ENCODE peak calls at places on chromosome 7, in five cellular contexts. One of them, this sample, is unnamed.
A peak's percentile ranks its signal among the peaks of the same experiment; 100 is the strongest.

GRCh38 chr7:50367570-50367969 is 63.1 kb downstream of the IKZF1 start:
- DNase-seq in GM12878: no peak
- DNase-seq in HCT116: no peak
- DNase-seq in SK-N-SH: no peak
- DNase-seq in GM23338: no peak
- DNase-seq in this sample: no peak

GRCh38 chr7:30744075-30744417 is 7.9 kb upstream of the INMT start:
- DNase-seq in GM23338: no peak
- DNase-seq in GM12878: no peak
- DNase-seq in HCT116: no peak
- DNase-seq in SK-N-SH: no peak
- DNase-seq in this sample: no peak

GRCh38 chr7:3120513-3120912 is 76.8 kb upstream of the CARD11 start:
- DNase-seq in GM23338: no peak
- DNase-seq in SK-N-SH: no peak
- DNase-seq in GM12878: no peak
- DNase-seq in HCT116: no peak
- DNase-seq in this sample: no peak

GRCh38 chr7:113608786-113609185 is 310.0 kb downstream of the PPP1R3A start:
- DNase-seq in SK-N-SH: no peak
- DNase-seq in GM23338: no peak
- DNase-seq in GM12878: no peak
- DNase-seq in HCT116: no peak
- DNase-seq in this sample: no peak

GRCh38 chr7:18995811-18996400 is 121.5 kb downstream of the TWIST1 start:
- DNase-seq in SK-N-SH: peak; percentile 76
- DNase-seq in GM12878: no peak
- DNase-seq in GM23338: no peak
- DNase-seq in HCT116: no peak
- DNase-seq in this sample: no peak

GRCh38 chr7:2315787-2316186 is 1.5 kb upstream of the SNX8 start:
- DNase-seq in HCT116: no peak
- DNase-seq in SK-N-SH: no peak
- DNase-seq in GM12878: no peak
- DNase-seq in GM23338: no peak
- DNase-seq in this sample: no peak

GRCh38 chr7:113730309-113730955 is 188.4 kb downstream of the PPP1R3A start:
- DNase-seq in GM12878: no peak
- DNase-seq in HCT116: no peak
- DNase-seq in GM23338: no peak
- DNase-seq in SK-N-SH: no peak
- DNase-seq in this sample: peak; percentile 34

GRCh38 chr7:477626-478220 is 41.9 kb downstream of the PDGFA start:
- DNase-seq in SK-N-SH: no peak
- DNase-seq in HCT116: no peak
- DNase-seq in GM12878: no peak
- DNase-seq in GM23338: no peak
- DNase-seq in this sample: no peak

GRCh38 chr7:18457832-18458231 is 37.7 kb upstream of the HDAC9 start:
- DNase-seq in GM23338: no peak
- DNase-seq in SK-N-SH: no peak
- DNase-seq in GM12878: no peak
- DNase-seq in HCT116: no peak
- DNase-seq in this sample: no peak

GRCh38 chr7:91201731-91202130 is 62.5 kb upstream of the FZD1 start:
- DNase-seq in GM12878: no peak
- DNase-seq in GM23338: no peak
- DNase-seq in SK-N-SH: peak; percentile 16
- DNase-seq in HCT116: no peak
- DNase-seq in this sample: no peak

GRCh38 chr7:91228927-91229326 is 35.3 kb upstream of the FZD1 start:
- DNase-seq in GM23338: no peak
- DNase-seq in GM12878: no peak
- DNase-seq in SK-N-SH: no peak
- DNase-seq in HCT116: no peak
- DNase-seq in this sample: no peak

GRCh38 chr7:136528329-136528728 is 340.1 kb upstream of the CHRM2 start:
- DNase-seq in GM23338: no peak
- DNase-seq in SK-N-SH: no peak
- DNase-seq in GM12878: no peak
- DNase-seq in HCT116: no peak
- DNase-seq in this sample: no peak

GRCh38 chr7:47576909-47577255 is 5.0 kb downstream of the TNS3 start:
- DNase-seq in HCT116: no peak
- DNase-seq in GM12878: no peak
- DNase-seq in SK-N-SH: no peak
- DNase-seq in GM23338: no peak
- DNase-seq in this sample: no peak
- H3K4me1 ChIP-seq in HCT116: peaks cover 60% of the 10 kb centered on the region
- H3K4me1 ChIP-seq in GM12878: peaks cover 25% of the 10 kb centered on the region
- H3K4me1 ChIP-seq in SK-N-SH: peaks cover 50% of the 10 kb centered on the region
- H3K4me1 ChIP-seq in GM23338: peaks cover 60% of the 10 kb centered on the region
- H3K4me1 ChIP-seq in this sample: peaks cover 21% of the 10 kb centered on the region

GRCh38 chr7:15851201-15851600 is 164.7 kb upstream of the MEOX2 start:
- DNase-seq in HCT116: no peak
- DNase-seq in GM12878: no peak
- DNase-seq in SK-N-SH: no peak
- DNase-seq in GM23338: no peak
- DNase-seq in this sample: no peak
- H3K4me2 ChIP-seq in HCT116: no peak overlapping the region
- H3K4me2 ChIP-seq in GM12878: no peak overlapping the region
- H3K4me2 ChIP-seq in SK-N-SH: no peak overlapping the region
- H3K4me2 ChIP-seq in GM23338: no peak overlapping the region
- H3K4me2 ChIP-seq in this sample: no peak overlapping the region

GRCh38 chr7:17298840-17299476 is 506 bp downstream of the AHR start:
- DNase-seq in GM12878: no peak
- DNase-seq in HCT116: no peak
- DNase-seq in SK-N-SH: peak; percentile 35
- DNase-seq in GM23338: peak; percentile 76
- DNase-seq in this sample: no peak
- TF ChIP-seq POLR2AphosphoS5 in GM12878: no peak
- TF ChIP-seq POLR2AphosphoS5 in HCT116: no peak
- TF ChIP-seq POLR2AphosphoS5 in SK-N-SH: no peak
- TF ChIP-seq POLR2AphosphoS5 in GM23338: no peak
- TF ChIP-seq POLR2AphosphoS5 in this sample: peak; percentile 9

GRCh38 chr7:141238546-141239218 is 164.8 kb downstream of the TMEM178B start:
- DNase-seq in SK-N-SH: no peak
- DNase-seq in HCT116: no peak
- DNase-seq in GM23338: peak; percentile 31
- DNase-seq in GM12878: no peak
- DNase-seq in this sample: no peak
- H3K4me1 ChIP-seq in SK-N-SH: no peaks in the 10 kb centered on the region
- H3K4me1 ChIP-seq in HCT116: no peaks in the 10 kb centered on the region
- H3K4me1 ChIP-seq in GM23338: peaks cover 36% of the 10 kb centered on the region
- H3K4me1 ChIP-seq in GM12878: no peaks in the 10 kb centered on the region
- H3K4me1 ChIP-seq in this sample: no peaks in the 10 kb centered on the region

GRCh38 chr7:76133164-76133775 is 68.4 kb upstream of the SRRM3 start:
- DNase-seq in GM12878: no peak
- DNase-seq in SK-N-SH: no peak
- DNase-seq in HCT116: no peak
- DNase-seq in GM23338: no peak
- DNase-seq in this sample: no peak
- H3K4me2 ChIP-seq in GM12878: no peak overlapping the region
- H3K4me2 ChIP-seq in SK-N-SH: no peak overlapping the region
- H3K4me2 ChIP-seq in HCT116: no peak overlapping the region
- H3K4me2 ChIP-seq in GM23338: no peak overlapping the region
- H3K4me2 ChIP-seq in this sample: no peak overlapping the region

GRCh38 chr7:110186334-110186733 is 904.6 kb upstream of the LRRN3 start:
- DNase-seq in SK-N-SH: no peak
- DNase-seq in HCT116: no peak
- DNase-seq in GM23338: no peak
- DNase-seq in GM12878: no peak
- DNase-seq in this sample: no peak

GRCh38 chr7:110177463-110177862 is 913.5 kb upstream of the LRRN3 start:
- DNase-seq in HCT116: no peak
- DNase-seq in GM12878: no peak
- DNase-seq in SK-N-SH: no peak
- DNase-seq in GM23338: no peak
- DNase-seq in this sample: no peak

GRCh38 chr7:110179037-110179436 is 911.9 kb upstream of the LRRN3 start:
- DNase-seq in HCT116: no peak
- DNase-seq in GM23338: no peak
- DNase-seq in SK-N-SH: no peak
- DNase-seq in GM12878: no peak
- DNase-seq in this sample: no peak

DNA sequence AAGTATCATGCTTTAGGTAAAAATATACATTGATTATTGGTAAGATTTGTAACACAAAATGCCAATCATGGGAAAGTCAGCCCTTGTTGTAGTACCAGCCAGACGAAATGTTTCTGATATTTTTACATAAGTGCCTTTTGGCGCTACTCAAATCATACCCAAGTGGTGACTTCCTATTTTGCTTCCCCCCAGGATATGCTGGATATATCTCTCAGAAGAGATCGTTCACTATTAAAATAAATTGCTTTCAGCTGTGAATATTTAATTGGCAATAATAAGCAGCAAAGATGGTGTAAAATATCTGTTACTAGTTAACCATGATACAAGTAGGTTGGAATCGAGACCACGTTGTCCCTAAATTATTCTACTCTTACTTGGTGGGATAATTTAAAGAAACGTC is 909.2 kb upstream of the LRRN3 start:
- DNase-seq in HCT116: no peak
- DNase-seq in SK-N-SH: no peak
- DNase-seq in GM23338: no peak
- DNase-seq in GM12878: no peak
- DNase-seq in this sample: no peak
- TF ChIP-seq POLR2AphosphoS5 in HCT116: no peak
- TF ChIP-seq POLR2AphosphoS5 in SK-N-SH: no peak
- TF ChIP-seq POLR2AphosphoS5 in GM23338: no peak
- TF ChIP-seq POLR2AphosphoS5 in GM12878: no peak
- TF ChIP-seq POLR2AphosphoS5 in this sample: no peak